ENCODE peak calls at places on chromosomes 1 and 21, in seven cellular contexts. One of them, this sample, is unnamed.

GRCh38 chr1:205667909-205668643 is 12.2 kb downstream of the SLC45A3 start:
- DNase-seq in CD8-positive, alpha-beta T cell: no peak
- DNase-seq in mesothelial cell of epicardium: no peak
- DNase-seq in stimulated activated CD4-positive, alpha-beta T cell treated with anti-CD3 and anti-CD28 coated beads, TNF-alpha, amount 100 ng/mL, for 24 hours: no peak
- DNase-seq in GM12865: peak
- DNase-seq in activated T-cell treated with anti-CD3 and anti-CD28 coated beads, Interleukin-2, amount 50 U/mL, for 24 hours: no peak
- DNase-seq in prostate gland: no peak
- DNase-seq in this sample: no peak

GRCh38 chr1:32539584-32540571 is 651 bp downstream of the ZBTB8A start:
- DNase-seq in CD8-positive, alpha-beta T cell: no peak
- DNase-seq in mesothelial cell of epicardium: peak
- DNase-seq in stimulated activated CD4-positive, alpha-beta T cell treated with anti-CD3 and anti-CD28 coated beads, TNF-alpha, amount 100 ng/mL, for 24 hours: no peak
- DNase-seq in GM12865: peak
- DNase-seq in activated T-cell treated with anti-CD3 and anti-CD28 coated beads, Interleukin-2, amount 50 U/mL, for 24 hours: peak
- DNase-seq in prostate gland: peak
- DNase-seq in this sample: peak

GRCh38 chr1:159921251-159921650 is 4.1 kb downstream of the TAGLN2 start:
- DNase-seq in CD8-positive, alpha-beta T cell: no peak
- DNase-seq in mesothelial cell of epicardium: no peak
- DNase-seq in stimulated activated CD4-positive, alpha-beta T cell treated with anti-CD3 and anti-CD28 coated beads, TNF-alpha, amount 100 ng/mL, for 24 hours: no peak
- DNase-seq in GM12865: peak
- DNase-seq in activated T-cell treated with anti-CD3 and anti-CD28 coated beads, Interleukin-2, amount 50 U/mL, for 24 hours: no peak
- DNase-seq in prostate gland: no peak
- DNase-seq in this sample: no peak

GRCh38 chr1:225427249-225428065 is at the start of gene LBR:
- DNase-seq in CD8-positive, alpha-beta T cell: no peak
- DNase-seq in mesothelial cell of epicardium: peak
- DNase-seq in stimulated activated CD4-positive, alpha-beta T cell treated with anti-CD3 and anti-CD28 coated beads, TNF-alpha, amount 100 ng/mL, for 24 hours: no peak
- DNase-seq in GM12865: peak
- DNase-seq in activated T-cell treated with anti-CD3 and anti-CD28 coated beads, Interleukin-2, amount 50 U/mL, for 24 hours: no peak
- DNase-seq in prostate gland: no peak
- DNase-seq in this sample: peak

GRCh38 chr21:28867401-28867800 is 125.3 kb downstream of the LTN1 start:
- DNase-seq in CD8-positive, alpha-beta T cell: no peak
- DNase-seq in mesothelial cell of epicardium: no peak
- DNase-seq in stimulated activated CD4-positive, alpha-beta T cell treated with anti-CD3 and anti-CD28 coated beads, TNF-alpha, amount 100 ng/mL, for 24 hours: no peak
- DNase-seq in GM12865: no peak
- DNase-seq in activated T-cell treated with anti-CD3 and anti-CD28 coated beads, Interleukin-2, amount 50 U/mL, for 24 hours: no peak
- DNase-seq in prostate gland: no peak
- DNase-seq in this sample: no peak

GRCh38 chr1:185568155-185569123 is 165.8 kb upstream of the HMCN1 start:
- DNase-seq in CD8-positive, alpha-beta T cell: no peak
- DNase-seq in mesothelial cell of epicardium: no peak
- DNase-seq in stimulated activated CD4-positive, alpha-beta T cell treated with anti-CD3 and anti-CD28 coated beads, TNF-alpha, amount 100 ng/mL, for 24 hours: no peak
- DNase-seq in GM12865: no peak
- DNase-seq in activated T-cell treated with anti-CD3 and anti-CD28 coated beads, Interleukin-2, amount 50 U/mL, for 24 hours: no peak
- DNase-seq in prostate gland: no peak
- DNase-seq in this sample: no peak

GRCh38 chr1:113783254-113784103 is 24.2 kb upstream of the PHTF1 start:
- DNase-seq in CD8-positive, alpha-beta T cell: peak
- DNase-seq in mesothelial cell of epicardium: no peak
- DNase-seq in stimulated activated CD4-positive, alpha-beta T cell treated with anti-CD3 and anti-CD28 coated beads, TNF-alpha, amount 100 ng/mL, for 24 hours: peak
- DNase-seq in GM12865: peak
- DNase-seq in activated T-cell treated with anti-CD3 and anti-CD28 coated beads, Interleukin-2, amount 50 U/mL, for 24 hours: no peak
- DNase-seq in prostate gland: no peak
- DNase-seq in this sample: no peak

GRCh38 chr1:80656011-80656627 is 1144.6 kb upstream of the ADGRL2 start:
- DNase-seq in CD8-positive, alpha-beta T cell: no peak
- DNase-seq in mesothelial cell of epicardium: no peak
- DNase-seq in stimulated activated CD4-positive, alpha-beta T cell treated with anti-CD3 and anti-CD28 coated beads, TNF-alpha, amount 100 ng/mL, for 24 hours: no peak
- DNase-seq in GM12865: peak
- DNase-seq in activated T-cell treated with anti-CD3 and anti-CD28 coated beads, Interleukin-2, amount 50 U/mL, for 24 hours: no peak
- DNase-seq in prostate gland: no peak
- DNase-seq in this sample: no peak